ENCODE peak calls at places on chromosomes 11 and 22, in eight cellular contexts. D, O, J, V, W, G, E and Q are unnamed samples.

GRCh38 chr11:27255447-27255828 is 107.6 kb downstream of the CCDC34 start:
- DNase-seq in V (no peak), D (no peak), E (no peak), W (no peak), G (no peak), J (peak), O (peak), Q (no peak)

GRCh38 chr11:86869531-86869930 is 69.2 kb downstream of the PRSS23 start:
- DNase-seq in G (no peak), V (no peak), J (no peak), O (no peak), E (no peak), D (no peak), W (no peak), Q (no peak)

GRCh38 chr11:978781-979180 is 53.1 kb downstream of the AP2A2 start:
- DNase-seq in W (no peak), E (no peak), D (no peak), J (no peak), O (no peak), G (no peak), V (no peak), Q (no peak)

GRCh38 chr11:45880772-45881570 is 4.5 kb upstream of the MAPK8IP1 start:
- DNase-seq in D (no peak), J (no peak), W (no peak), E (no peak), V (no peak), G (no peak), O (peak), Q (no peak)

GRCh38 chr11:32751381-32751780 is 43.1 kb downstream of the CCDC73 start:
- DNase-seq in D (no peak), E (no peak), O (no peak), W (no peak), J (no peak), V (no peak), G (no peak), Q (no peak)

GRCh38 chr11:132595711-132596111 is 936.6 kb downstream of the OPCML start:
- DNase-seq in G (no peak), O (peak), E (peak), J (no peak), W (no peak), D (no peak), V (no peak), Q (no peak)

GRCh38 chr22:45891996-45892621 is 84.9 kb downstream of the WNT7B start:
- DNase-seq in D (no peak), O (no peak), E (no peak), J (no peak), G (no peak), V (no peak), W (no peak), Q (no peak)

GRCh38 chr22:32120603-32121002 is 38.5 kb downstream of the C22orf42 start:
- DNase-seq in W (peak), G (no peak), E (no peak), J (no peak), D (no peak), V (no peak), O (no peak), Q (no peak)

GRCh38 chr11:100918551-100919500 is 210.8 kb downstream of the PGR start:
- DNase-seq in J (peak), G (no peak), O (peak), W (no peak), D (peak), E (no peak), V (no peak), Q (no peak)

GRCh38 chr22:49838771-49839717 is 11.4 kb upstream of the BRD1 start:
- DNase-seq in D (no peak), E (no peak), O (peak), J (no peak), G (no peak), W (no peak), V (no peak), Q (no peak)

GRCh38 chr11:57219021-57219627 is 17.9 kb downstream of the APLNR start:
- DNase-seq in G (no peak), D (no peak), E (no peak), W (no peak), J (peak), V (no peak), O (no peak), Q (no peak)

GRCh38 chr11:78647986-78648875 is 73.6 kb upstream of the NARS2 start:
- DNase-seq in G (no peak), V (no peak), E (no peak), W (peak), J (no peak), D (no peak), O (no peak), Q (no peak)

GRCh38 chr11:134841411-134841810 is 429.4 kb upstream of the B3GAT1 start:
- DNase-seq in G (no peak), E (no peak), D (no peak), V (no peak), W (no peak), O (no peak), J (no peak), Q (no peak)

GRCh38 chr22:36257948-36258674 is 5.2 kb downstream of the APOL1 start:
- DNase-seq in D (no peak), W (no peak), E (no peak), V (no peak), O (no peak), G (no peak), J (no peak), Q (no peak)

GRCh38 chr22:17562906-17563870 is at the start of gene SLC25A18:
- DNase-seq in J (no peak), V (no peak), E (peak), G (peak), W (no peak), O (no peak), D (peak), Q (no peak)

GRCh38 chr22:20131856-20132685 is 467 bp downstream of the ZDHHC8 start:
- DNase-seq in W (peak), J (no peak), E (no peak), G (peak), D (no peak), O (no peak), V (no peak), Q (peak)

GRCh38 chr11:19245351-19245750 is 4.6 kb upstream of the E2F8 start:
- DNase-seq in W (no peak), D (no peak), J (no peak), V (no peak), G (no peak), E (no peak), O (no peak), Q (no peak)

GRCh38 chr11:87421422-87421821 is 383.7 kb downstream of the TMEM135 start:
- DNase-seq in W (no peak), D (peak), V (no peak), J (peak), E (peak), G (peak), O (peak), Q (no peak)

GRCh38 chr22:45497746-45498145 is 4.9 kb upstream of the FBLN1 start:
- DNase-seq in J (no peak), D (no peak), O (no peak), W (no peak), E (no peak), G (no peak), V (no peak), Q (no peak)

GRCh38 chr22:44126807-44127206 is 53.9 kb upstream of the PARVG start:
- DNase-seq in W (no peak), E (no peak), G (no peak), V (no peak), J (no peak), O (no peak), D (no peak), Q (no peak)

GRCh38 chr11:121058941-121059340 is 35.0 kb downstream of the TBCEL start:
- DNase-seq in W (no peak), V (no peak), D (no peak), G (no peak), O (no peak), E (no peak), J (no peak), Q (no peak)

GRCh38 chr11:1220941-1221721 is 1.7 kb upstream of the MUC5B start:
- DNase-seq in E (no peak), G (no peak), D (no peak), J (no peak), W (no peak), O (no peak), V (no peak), Q (no peak)

GRCh38 chr11:122115520-122116343 is at the start of gene BLID:
- DNase-seq in V (no peak), D (peak), J (peak), G (peak), E (peak), W (no peak), O (peak), Q (no peak)

GRCh38 chr11:2315395-2316168 is 13.8 kb downstream of the TSPAN32 start:
- DNase-seq in O (no peak), G (no peak), D (no peak), W (no peak), E (no peak), J (no peak), V (no peak), Q (peak)
- H3K4me3 ChIP-seq in O (no peak), G (no peak), D (peak), W (peak), E (no peak), J (no peak), V (no peak), Q (no peak)

GRCh38 chr22:27060188-27060587 is 402.8 kb downstream of the MIAT start:
- DNase-seq in J (no peak), D (no peak), O (no peak), G (no peak), V (no peak), E (no peak), W (no peak), Q (no peak)
- H3K4me3 ChIP-seq in J (no peak), D (no peak), O (no peak), G (no peak), V (no peak), E (no peak), W (no peak), Q (no peak)

GRCh38 chr11:103035656-103036434 is 56.1 kb downstream of the DCUN1D5 start:
- DNase-seq in V (no peak), G (no peak), J (peak), W (no peak), D (peak), O (peak), E (peak), Q (no peak)
- H3K4me3 ChIP-seq in V (no peak), G (no peak), J (no peak), W (no peak), D (no peak), O (no peak), E (no peak), Q (no peak)

GRCh38 chr11:96254087-96254486 is 88.9 kb downstream of the MAML2 start:
- DNase-seq in D (peak), E (peak), G (no peak), O (peak), J (no peak), W (no peak), V (no peak), Q (no peak)
- H3K4me3 ChIP-seq in D (no peak), E (peak), G (no peak), O (no peak), J (no peak), W (no peak), V (no peak), Q (no peak)

GRCh38 chr11:72641522-72641899 is 32.7 kb downstream of the PDE2A start:
- DNase-seq in E (no peak), V (no peak), D (no peak), O (no peak), G (no peak), J (no peak), W (no peak), Q (no peak)

GRCh38 chr11:72642815-72643511 is 31.3 kb downstream of the PDE2A start:
- DNase-seq in G (peak), W (no peak), V (no peak), E (peak), J (peak), D (peak), O (peak), Q (peak)

GRCh38 chr11:72639475-72640375 is 34.5 kb downstream of the PDE2A start:
- DNase-seq in E (no peak), G (peak), J (no peak), W (no peak), O (no peak), D (no peak), V (no peak), Q (no peak)

GRCh38 chr11:72643547-72643946 is 30.7 kb downstream of the PDE2A start:
- DNase-seq in V (no peak), D (peak), J (peak), G (peak), E (no peak), W (peak), O (peak), Q (no peak)

DNA sequence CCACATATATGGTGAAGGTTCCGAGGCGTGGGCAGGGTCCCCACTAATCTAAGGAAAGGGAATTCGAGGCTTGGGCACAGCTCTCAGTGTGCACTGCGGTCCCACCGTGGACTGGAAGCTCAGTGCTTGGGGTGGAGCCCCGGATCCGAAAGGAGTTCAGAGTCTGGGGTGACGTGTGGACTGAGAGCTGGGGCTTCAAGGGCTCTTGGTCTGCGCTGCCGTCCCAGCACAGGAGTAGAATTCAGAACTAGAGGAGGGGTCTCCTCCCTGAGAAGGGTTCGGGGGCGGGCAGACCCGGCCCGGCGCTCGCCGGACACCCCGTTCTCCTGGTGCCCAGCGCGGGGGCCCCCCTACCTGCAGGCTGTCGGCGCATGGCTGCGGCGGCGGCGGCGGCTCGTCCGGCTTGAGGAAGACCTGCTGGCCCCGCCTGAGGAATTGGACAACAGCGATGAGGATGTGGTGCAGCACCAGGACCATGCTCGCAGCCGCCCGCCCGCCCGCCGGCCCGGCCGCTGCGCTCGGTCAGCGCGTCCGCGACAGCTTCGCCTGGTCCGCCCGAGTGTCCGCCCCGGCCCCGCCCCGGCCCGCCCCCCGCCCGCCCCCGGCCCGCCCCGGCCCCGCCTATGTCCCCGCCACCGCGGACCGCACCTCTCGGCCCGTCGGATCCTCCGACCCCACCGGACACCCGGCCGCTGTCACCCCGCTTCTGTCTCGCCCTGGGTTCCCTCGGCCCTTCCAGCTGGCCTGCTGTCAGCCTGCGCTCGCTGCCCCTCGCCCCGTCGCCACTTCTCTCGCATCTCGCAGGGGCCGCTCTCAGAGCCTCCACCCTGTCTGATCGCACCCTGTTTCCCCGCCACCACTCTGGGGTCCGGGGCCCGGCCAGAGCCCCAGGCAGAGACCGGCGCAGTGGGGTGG is 32.1 kb downstream of the PDE2A start:
- DNase-seq in W (no peak), V (no peak), G (peak), E (peak), J (no peak), D (peak), O (no peak), Q (peak)
- H3K4me3 ChIP-seq in W (peak), V (peak), G (peak), E (peak), J (peak), D (peak), O (peak), Q (peak)

DNA sequence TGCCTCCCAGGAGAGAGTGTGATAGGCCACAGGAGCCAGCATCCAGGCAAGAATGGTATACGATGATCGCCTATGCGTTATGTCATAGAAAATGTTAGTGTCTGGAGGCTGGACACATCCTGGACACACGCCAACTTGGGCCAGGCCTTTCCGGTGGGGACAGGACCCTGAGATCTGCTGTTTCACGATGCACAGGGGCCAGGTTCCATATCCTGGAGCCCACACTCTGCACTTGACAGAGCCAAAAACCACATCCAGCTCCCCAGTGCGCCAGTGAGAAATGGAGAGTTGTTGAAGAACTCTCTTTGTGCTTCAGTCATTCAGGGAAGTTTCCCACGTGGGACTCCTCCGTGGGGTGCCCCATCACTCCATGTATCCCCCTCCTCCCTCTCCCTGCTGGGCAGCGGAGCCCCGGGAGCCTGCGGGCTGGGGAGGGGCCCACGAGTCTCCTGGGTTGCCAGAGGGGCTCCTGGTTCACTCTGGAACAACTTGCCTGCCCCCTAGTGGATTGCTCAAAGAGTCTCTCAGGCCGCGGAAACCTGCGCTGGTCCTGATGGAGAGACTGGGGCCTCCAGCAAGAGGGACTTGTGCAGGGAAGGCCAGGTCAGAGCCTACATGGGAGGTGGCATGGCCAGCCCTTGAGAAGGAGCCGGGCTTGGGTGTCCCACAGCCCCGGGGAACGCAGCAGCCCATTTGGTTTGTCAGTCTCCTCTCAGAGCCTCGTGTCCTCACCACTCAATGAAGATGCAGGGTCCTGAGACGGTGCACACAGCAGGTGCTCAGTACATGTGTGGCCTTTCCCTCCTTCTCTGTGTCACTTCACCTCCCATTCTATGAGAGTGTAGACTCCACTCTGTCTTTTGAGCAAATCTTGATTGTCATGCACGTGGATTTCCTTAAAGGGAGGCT is 10.2 kb upstream of the LRRC32 start:
- DNase-seq in D (peak), G (peak), W (no peak), V (no peak), J (peak), E (peak), O (peak), Q (peak)
- H3K4me3 ChIP-seq in D (no peak), G (no peak), W (peak), V (no peak), J (no peak), E (no peak), O (no peak), Q (no peak)